ENCODE peak calls at places on chromosomes 6 and 20, in eight cellular contexts. C is stimulated activated naive CD8-positive, alpha-beta T cell treated with anti-CD3 and anti-CD28 coated beads, Interleukin-15, amount 100 ng/mL, for 72 hours; W is cardiac septum; B is renal cortical epithelial cell; Q is kidney glomerular epithelial cell; D is left cardiac atrium; L is CD4-positive, CD25-positive, alpha-beta regulatory T cell; K is stimulated activated CD4-positive, alpha-beta T cell treated with anti-CD3 and anti-CD28 coated beads, Interleukin-1b, Interleukin-23, amount 100 ng/mL, for 24 hours. X is an unnamed sample.

GRCh38 chr20:32528905-32529670 is 56.0 kb downstream of the NOL4L start:
- DNase-seq in L (no peak), D (no peak), K (no peak), W (no peak), Q (no peak), C (no peak), B (no peak), X (no peak)

GRCh38 chr6:158347335-158347734 is 35.1 kb downstream of the TULP4 start:
- DNase-seq in L (no peak), W (no peak), B (no peak), D (no peak), Q (no peak), C (no peak), K (no peak), X (no peak)

GRCh38 chr6:142530566-142530965 is 228.8 kb downstream of the ADGRG6 start:
- DNase-seq in Q (no peak), K (no peak), D (no peak), B (peak), C (no peak), W (no peak), L (no peak), X (no peak)

GRCh38 chr6:158255974-158256601 is 56.2 kb upstream of the TULP4 start:
- DNase-seq in L (peak), B (no peak), W (no peak), K (no peak), C (no peak), Q (no peak), D (no peak), X (no peak)

GRCh38 chr6:70864404-70864803 is 92.5 kb downstream of the B3GAT2 start:
- DNase-seq in W (no peak), L (no peak), C (no peak), D (no peak), B (no peak), K (no peak), Q (no peak), X (no peak)

GRCh38 chr6:158500016-158500735 is 59.7 kb upstream of the TMEM181 start:
- DNase-seq in L (no peak), K (no peak), D (no peak), Q (no peak), W (no peak), B (peak), C (no peak), X (peak)

GRCh38 chr20:43744966-43745733 is 18.3 kb upstream of the GTSF1L start:
- DNase-seq in K (no peak), W (no peak), C (no peak), B (peak), L (peak), D (no peak), Q (no peak), X (no peak)

GRCh38 chr6:84776392-84776791 is 12.0 kb upstream of the TBX18 start:
- DNase-seq in B (no peak), K (no peak), D (no peak), C (no peak), W (no peak), Q (no peak), L (no peak), X (no peak)

GRCh38 chr6:73713426-73714147 is 17.6 kb downstream of the CD109 start:
- DNase-seq in Q (no peak), D (no peak), C (no peak), W (no peak), K (no peak), B (no peak), L (peak), X (no peak)

GRCh38 chr6:53529324-53530036 is 15.4 kb downstream of the GCLC start:
- DNase-seq in Q (no peak), W (no peak), L (no peak), B (no peak), C (no peak), K (no peak), D (no peak), X (no peak)

GRCh38 chr6:140542858-140543257 is 1168.4 kb upstream of the CITED2 start:
- DNase-seq in K (no peak), W (no peak), L (no peak), B (no peak), C (no peak), D (no peak), Q (no peak), X (no peak)

GRCh38 chr20:56409521-56409920 is 2.5 kb upstream of the CASS4 start:
- DNase-seq in Q (no peak), L (no peak), D (no peak), C (no peak), W (peak), K (no peak), B (no peak), X (no peak)

GRCh38 chr6:168130683-168131371 is 51.8 kb upstream of the FRMD1 start:
- DNase-seq in K (no peak), W (no peak), B (no peak), C (no peak), D (no peak), L (no peak), Q (no peak), X (no peak)

GRCh38 chr6:131807644-131808459 is at the start of gene ENPP1:
- DNase-seq in B (no peak), W (peak), Q (peak), D (peak), K (peak), L (peak), C (peak), X (no peak)

GRCh38 chr6:74991573-74992332 is 214.1 kb downstream of the COL12A1 start:
- DNase-seq in D (no peak), K (no peak), B (peak), C (no peak), L (no peak), Q (peak), W (no peak), X (no peak)

GRCh38 chr6:17808609-17809008 is 101.9 kb upstream of the NUP153 start:
- DNase-seq in D (no peak), C (no peak), Q (no peak), B (no peak), L (no peak), K (no peak), W (no peak), X (no peak)

GRCh38 chr6:152188011-152188410 is 380.5 kb downstream of the ESR1 start:
- DNase-seq in L (no peak), D (no peak), Q (no peak), B (no peak), C (no peak), W (no peak), K (no peak), X (no peak)

GRCh38 chr6:89566930-89567634 is 71.5 kb downstream of the LYRM2 start:
- DNase-seq in B (peak), C (no peak), K (no peak), Q (no peak), W (no peak), L (no peak), D (no peak), X (no peak)

GRCh38 chr6:109454483-109455160 is 950 bp downstream of the MICAL1 start:
- DNase-seq in Q (no peak), C (peak), L (peak), K (no peak), W (no peak), B (no peak), D (peak), X (no peak)

GRCh38 chr6:112482373-112482772 is 135.2 kb downstream of the RFPL4B start:
- DNase-seq in W (no peak), L (no peak), C (no peak), B (peak), K (no peak), Q (peak), D (no peak), X (no peak)

GRCh38 chr6:158008894-158009891 is 27.5 kb downstream of the SYNJ2 start:
- DNase-seq in B (no peak), C (no peak), L (peak), W (no peak), D (peak), K (no peak), Q (no peak), X (no peak)

GRCh38 chr20:50405235-50405914 is 104.8 kb upstream of the PTPN1 start:
- DNase-seq in B (no peak), D (no peak), C (no peak), W (no peak), L (no peak), K (no peak), Q (no peak), X (no peak)

GRCh38 chr6:22227824-22228610 is 68.8 kb downstream of the PRL start:
- DNase-seq in L (no peak), Q (no peak), D (no peak), C (no peak), W (no peak), K (no peak), B (peak), X (no peak)

GRCh38 chr6:166058064-166058739 is 109.4 kb downstream of the TBXT start:
- DNase-seq in B (no peak), D (peak), L (no peak), Q (peak), C (no peak), W (no peak), K (no peak), X (no peak)

GRCh38 chr20:11329271-11329670 is 588.4 kb upstream of the BTBD3 start:
- DNase-seq in B (peak), C (no peak), D (no peak), K (no peak), L (no peak), Q (peak), W (no peak), X (no peak)

GRCh38 chr6:19180348-19181073 is 656.7 kb upstream of the ID4 start:
- DNase-seq in L (no peak), W (no peak), C (no peak), B (no peak), D (peak), Q (no peak), K (no peak), X (no peak)

GRCh38 chr6:147040041-147040440 is 164.2 kb upstream of the STXBP5 start:
- DNase-seq in W (no peak), C (no peak), Q (no peak), L (no peak), B (no peak), D (no peak), K (no peak), X (no peak)

GRCh38 chr6:53615633-53616449 is 49.7 kb downstream of the KLHL31 start:
- DNase-seq in C (no peak), L (no peak), W (no peak), Q (peak), B (peak), K (no peak), D (no peak), X (no peak)

GRCh38 chr6:110999634-111000270 is 17.9 kb downstream of the RPF2 start:
- DNase-seq in C (no peak), K (no peak), Q (peak), W (no peak), B (peak), D (no peak), L (peak), X (no peak)

GRCh38 chr6:43830775-43831174 is 60.8 kb downstream of the VEGFA start:
- DNase-seq in B (no peak), D (no peak), L (no peak), C (no peak), K (no peak), W (no peak), Q (no peak), X (no peak)

GRCh38 chr6:158536891-158537798 is 22.7 kb upstream of the TMEM181 start:
- DNase-seq in W (no peak), L (peak), Q (no peak), D (peak), B (peak), K (no peak), C (no peak), X (peak)

GRCh38 chr20:8218861-8219260 is 86.8 kb downstream of the PLCB1 start:
- DNase-seq in W (no peak), C (no peak), D (no peak), B (peak), Q (peak), L (no peak), K (no peak), X (no peak)

GRCh38 chr20:31550099-31550498 is 35.9 kb downstream of the HM13 start:
- DNase-seq in Q (no peak), L (no peak), W (no peak), B (no peak), K (no peak), D (no peak), C (no peak), X (no peak)

GRCh38 chr20:59809630-59810375 is 123.6 kb downstream of the SYCP2 start:
- DNase-seq in B (no peak), D (no peak), L (no peak), W (no peak), K (no peak), Q (no peak), C (no peak), X (no peak)

GRCh38 chr6:29345380-29345779 is 23.3 kb downstream of the OR5V1 start:
- DNase-seq in K (no peak), C (no peak), B (no peak), Q (no peak), L (no peak), D (no peak), W (no peak), X (no peak)

GRCh38 chr6:113328886-113329381 is 528.2 kb upstream of the MARCKS start:
- DNase-seq in C (no peak), W (no peak), K (no peak), L (no peak), B (no peak), Q (no peak), D (no peak), X (no peak)

GRCh38 chr6:150150821-150151646 is 8.2 kb downstream of the PPP1R14C start:
- DNase-seq in C (no peak), B (no peak), Q (no peak), L (no peak), K (no peak), W (no peak), D (no peak), X (no peak)

GRCh38 chr20:49642808-49643207 is 70.9 kb downstream of the B4GALT5 start:
- DNase-seq in K (no peak), Q (no peak), C (no peak), L (no peak), B (no peak), W (no peak), D (no peak), X (no peak)

GRCh38 chr6:111361648-111362047 is 121.4 kb downstream of the REV3L start:
- DNase-seq in D (peak), C (no peak), B (peak), Q (peak), K (no peak), L (no peak), W (no peak), X (no peak)

GRCh38 chr6:43143235-43144124 is 27.6 kb upstream of the SRF start:
- DNase-seq in C (peak), Q (peak), D (peak), L (peak), B (peak), W (peak), K (peak), X (peak)

X was measured in D721Med.